ENCODE peak calls at places on chromosome 14, in seven cellular contexts. One of them, this sample, is unnamed.

GRCh38 chr14:27049611-27050172 is 451.9 kb upstream of the NOVA1 start:
- DNase-seq in AG08395: no peak
- DNase-seq in pancreas: no peak
- DNase-seq in naive thymus-derived CD8-positive, alpha-beta T cell: no peak
- DNase-seq in T-helper 1 cell: no peak
- DNase-seq in tibial artery: no peak
- DNase-seq in NCI-H2171 treated with DMSO at 0.1 percent for 48 hours: no peak
- DNase-seq in this sample: no peak

GRCh38 chr14:69657961-69658360 is 46.6 kb downstream of the SUSD6 start:
- DNase-seq in AG08395: no peak
- DNase-seq in pancreas: peak; percentile 77
- DNase-seq in naive thymus-derived CD8-positive, alpha-beta T cell: no peak
- DNase-seq in T-helper 1 cell: no peak
- DNase-seq in tibial artery: no peak
- DNase-seq in NCI-H2171 treated with DMSO at 0.1 percent for 48 hours: peak; percentile 91
- DNase-seq in this sample: peak; percentile 72

GRCh38 chr14:60981626-60982455 is 796 bp downstream of the SLC38A6 start:
- DNase-seq in AG08395: peak; percentile 52
- DNase-seq in pancreas: no peak
- DNase-seq in naive thymus-derived CD8-positive, alpha-beta T cell: no peak
- DNase-seq in T-helper 1 cell: no peak
- DNase-seq in tibial artery: no peak
- DNase-seq in NCI-H2171 treated with DMSO at 0.1 percent for 48 hours: no peak
- DNase-seq in this sample: no peak

GRCh38 chr14:69643430-69644200 is 32.2 kb downstream of the SUSD6 start:
- DNase-seq in AG08395: no peak
- DNase-seq in pancreas: peak; percentile 84
- DNase-seq in naive thymus-derived CD8-positive, alpha-beta T cell: no peak
- DNase-seq in T-helper 1 cell: no peak
- DNase-seq in tibial artery: no peak
- DNase-seq in NCI-H2171 treated with DMSO at 0.1 percent for 48 hours: peak; percentile 94
- DNase-seq in this sample: peak; percentile 86

GRCh38 chr14:101721111-101721510 is 40.4 kb upstream of the PPP2R5C start:
- DNase-seq in AG08395: no peak
- DNase-seq in pancreas: no peak
- DNase-seq in naive thymus-derived CD8-positive, alpha-beta T cell: no peak
- DNase-seq in T-helper 1 cell: no peak
- DNase-seq in tibial artery: no peak
- DNase-seq in NCI-H2171 treated with DMSO at 0.1 percent for 48 hours: no peak
- DNase-seq in this sample: no peak

GRCh38 chr14:89340200-89340667 is 76.8 kb downstream of the FOXN3 start:
- DNase-seq in AG08395: no peak
- DNase-seq in pancreas: no peak
- DNase-seq in naive thymus-derived CD8-positive, alpha-beta T cell: no peak
- DNase-seq in T-helper 1 cell: no peak
- DNase-seq in tibial artery: no peak
- DNase-seq in NCI-H2171 treated with DMSO at 0.1 percent for 48 hours: peak; percentile 20
- DNase-seq in this sample: no peak

GRCh38 chr14:76647699-76648298 is 113.5 kb upstream of the VASH1 start:
- DNase-seq in AG08395: peak; percentile 74
- DNase-seq in pancreas: no peak
- DNase-seq in naive thymus-derived CD8-positive, alpha-beta T cell: peak; percentile 2
- DNase-seq in T-helper 1 cell: no peak
- DNase-seq in tibial artery: no peak
- DNase-seq in NCI-H2171 treated with DMSO at 0.1 percent for 48 hours: peak; percentile 72
- DNase-seq in this sample: peak; percentile 10

GRCh38 chr14:69332782-69333395 is 65.2 kb downstream of the ERH start:
- DNase-seq in AG08395: no peak
- DNase-seq in pancreas: peak; percentile 40
- DNase-seq in naive thymus-derived CD8-positive, alpha-beta T cell: no peak
- DNase-seq in T-helper 1 cell: no peak
- DNase-seq in tibial artery: no peak
- DNase-seq in NCI-H2171 treated with DMSO at 0.1 percent for 48 hours: no peak
- DNase-seq in this sample: no peak

GRCh38 chr14:59181804-59182203 is 6.7 kb upstream of the DAAM1 start:
- DNase-seq in AG08395: no peak
- DNase-seq in pancreas: no peak
- DNase-seq in naive thymus-derived CD8-positive, alpha-beta T cell: no peak
- DNase-seq in T-helper 1 cell: no peak
- DNase-seq in tibial artery: no peak
- DNase-seq in NCI-H2171 treated with DMSO at 0.1 percent for 48 hours: no peak
- DNase-seq in this sample: no peak